ENCODE peak calls at places on chromosomes 1 and 21, in seven cellular contexts. X is A549; H is tibial artery; K is CD8-positive, alpha-beta T cell; L is choroid plexus epithelial cell; W is right lobe of liver; O is OCI-LY7. J is an unnamed sample.

GRCh38 chr1:60903591-60903990 is 178.8 kb upstream of the NFIA start:
- DNase-seq in X (no peak), H (peak; percentile 85), K (no peak), L (no peak), W (no peak), O (no peak), J (no peak)

GRCh38 chr1:189149547-189150375 is 1327.9 kb downstream of the BRINP3 start:
- DNase-seq in X (peak; percentile 7), H (no peak), K (no peak), L (no peak), W (no peak), O (no peak), J (no peak)

GRCh38 chr1:3465091-3465934 is 10.8 kb downstream of the ARHGEF16 start:
- DNase-seq in X (no peak), H (no peak), K (no peak), L (no peak), W (peak; percentile 45), O (no peak), J (peak; percentile 63)

GRCh38 chr1:179969962-179970361 is 15.4 kb downstream of the CEP350 start:
- DNase-seq in X (no peak), H (no peak), K (no peak), L (peak; percentile 67), W (no peak), O (no peak), J (no peak)

GRCh38 chr1:233575450-233575849 is 38.5 kb upstream of the KCNK1 start:
- DNase-seq in X (no peak), H (no peak), K (no peak), L (no peak), W (no peak), O (no peak), J (no peak)

GRCh38 chr1:19512545-19512944 is 27.2 kb upstream of the CAPZB start:
- DNase-seq in X (no peak), H (no peak), K (no peak), L (peak; percentile 87), W (no peak), O (no peak), J (no peak)

GRCh38 chr1:49356594-49356993 is 579.9 kb upstream of the BEND5 start:
- DNase-seq in X (no peak), H (no peak), K (no peak), L (no peak), W (no peak), O (no peak), J (no peak)

GRCh38 chr1:23423415-23424170 is 955 bp downstream of the TCEA3 start:
- DNase-seq in X (no peak), H (no peak), K (no peak), L (no peak), W (peak; percentile 95), O (no peak), J (no peak)

GRCh38 chr1:118986291-118986838 is 1.8 kb downstream of the TBX15 start:
- DNase-seq in X (no peak), H (peak; percentile 67), K (no peak), L (peak; percentile 65), W (no peak), O (no peak), J (no peak)

GRCh38 chr1:44019398-44020044 is 11.7 kb downstream of the SLC6A9 start:
- DNase-seq in X (no peak), H (no peak), K (no peak), L (no peak), W (no peak), O (no peak), J (no peak)

GRCh38 chr1:8137406-8138244 is 111.5 kb upstream of the ERRFI1 start:
- DNase-seq in X (peak; percentile 38), H (peak; percentile 84), K (no peak), L (peak; percentile 98), W (no peak), O (no peak), J (peak; percentile 61)

GRCh38 chr1:3175486-3175885 is 106.5 kb downstream of the PRDM16 start:
- DNase-seq in X (no peak), H (no peak), K (no peak), L (no peak), W (no peak), O (no peak), J (no peak)

GRCh38 chr1:43233631-43234030 is 36.2 kb upstream of the TMEM125 start:
- DNase-seq in X (no peak), H (peak; percentile 38), K (peak; percentile 40), L (no peak), W (no peak), O (no peak), J (no peak)

GRCh38 chr1:6105218-6105679 is 59.6 kb downstream of the KCNAB2 start:
- DNase-seq in X (no peak), H (no peak), K (no peak), L (no peak), W (peak; percentile 24), O (peak; percentile 16), J (no peak)

GRCh38 chr1:44835738-44836675 is 7.0 kb downstream of the PTCH2 start:
- DNase-seq in X (peak; percentile 42), H (peak; percentile 90), K (peak; percentile 89), L (peak; percentile 92), W (peak; percentile 79), O (peak; percentile 77), J (peak; percentile 85)

GRCh38 chr1:172699111-172699510 is 40.2 kb downstream of the FASLG start:
- DNase-seq in X (no peak), H (no peak), K (peak; percentile 77), L (peak; percentile 76), W (no peak), O (no peak), J (peak; percentile 94)

GRCh38 chr1:155978973-155979429 is 654 bp upstream of the ARHGEF2 start:
- DNase-seq in X (no peak), H (no peak), K (no peak), L (no peak), W (no peak), O (no peak), J (no peak)

GRCh38 chr21:17775431-17776126 is 43.6 kb downstream of the C21orf91 start:
- DNase-seq in X (no peak), H (no peak), K (peak; percentile 81), L (no peak), W (no peak), O (peak; percentile 28), J (no peak)

GRCh38 chr21:31908106-31909031 is 35.5 kb downstream of the HUNK start:
- DNase-seq in X (no peak), H (no peak), K (no peak), L (no peak), W (no peak), O (no peak), J (peak; percentile 10)

GRCh38 chr1:116943438-116943837 is 33.7 kb downstream of the PTGFRN start:
- DNase-seq in X (no peak), H (no peak), K (peak; percentile 23), L (no peak), W (no peak), O (no peak), J (peak; percentile 55)

GRCh38 chr21:16418663-16419062 is 688.9 kb downstream of the USP25 start:
- DNase-seq in X (no peak), H (no peak), K (no peak), L (no peak), W (no peak), O (no peak), J (no peak)

GRCh38 chr1:59768752-59769411 is 45.9 kb upstream of the HOOK1 start:
- DNase-seq in X (no peak), H (no peak), K (no peak), L (no peak), W (no peak), O (no peak), J (peak; percentile 91)

GRCh38 chr1:116390195-116390594 is 17.2 kb downstream of the ATP1A1 start:
- DNase-seq in X (no peak), H (no peak), K (no peak), L (no peak), W (no peak), O (no peak), J (no peak)

GRCh38 chr1:147781056-147781471 is 20.7 kb upstream of the GJA5 start:
- DNase-seq in X (no peak), H (no peak), K (no peak), L (no peak), W (no peak), O (no peak), J (peak; percentile 44)

GRCh38 chr1:62906428-62906886 is 122.5 kb downstream of the ATG4C start:
- DNase-seq in X (peak; percentile 2), H (no peak), K (no peak), L (peak; percentile 38), W (no peak), O (peak; percentile 3), J (no peak)

DNA sequence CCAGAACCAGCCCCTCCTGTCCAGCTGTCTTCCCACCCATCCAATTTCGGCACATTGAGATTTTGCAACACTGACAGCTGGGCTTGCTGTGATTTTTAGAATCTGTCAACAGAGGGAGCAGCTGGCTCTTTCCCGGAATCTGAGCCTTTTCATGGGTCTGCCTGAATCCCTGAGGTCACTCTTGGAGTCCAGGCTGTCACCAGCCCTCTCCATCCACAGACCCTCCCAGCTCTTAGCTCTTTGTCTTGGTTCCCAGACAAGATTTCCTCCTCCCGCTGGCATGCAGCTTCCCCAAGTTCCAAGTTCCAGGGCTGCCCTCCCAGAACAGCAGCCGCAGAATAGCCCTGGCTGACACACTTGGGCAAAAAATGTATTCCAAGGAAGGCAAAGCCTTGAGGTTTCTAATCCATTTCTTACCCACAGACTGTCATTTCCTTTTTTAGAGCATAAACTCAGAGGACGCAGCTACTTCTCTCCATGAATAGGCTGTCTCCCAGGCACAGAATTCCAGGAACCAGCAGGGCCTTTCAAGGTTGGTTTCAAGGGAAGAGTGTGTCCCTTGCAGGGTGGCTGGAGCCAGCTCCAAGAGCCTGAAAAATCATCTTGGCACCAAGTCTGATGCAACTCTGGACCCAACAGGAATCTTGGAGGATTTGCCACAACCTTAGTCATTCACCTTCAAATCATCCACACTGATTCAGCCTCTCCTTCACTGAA is 7.1 kb upstream of the TMEM61 start:
- DNase-seq in X (peak; percentile 44), H (peak; percentile 77), K (no peak), L (peak; percentile 38), W (no peak), O (no peak), J (peak; percentile 55)
- H3K4me3 ChIP-seq in X (no peak overlapping the region), H (no peak overlapping the region), K (no peak overlapping the region), L (no peak overlapping the region), W (no peak overlapping the region), O (no peak overlapping the region), J (no peak overlapping the region)

GRCh38 chr1:14937288-14937949 is 216.1 kb upstream of the TMEM51 start:
- DNase-seq in X (no peak), H (no peak), K (no peak), L (no peak), W (no peak), O (no peak), J (no peak)
- H3K4me3 ChIP-seq in X (no peak overlapping the region), H (no peak overlapping the region), K (no peak overlapping the region), L (no peak overlapping the region), W (no peak overlapping the region), O (no peak overlapping the region), J (no peak overlapping the region)

GRCh38 chr1:190477687-190478192 is at the start of gene BRINP3:
- DNase-seq in X (no peak), H (no peak), K (no peak), L (no peak), W (no peak), O (no peak), J (no peak)
- H3K4me3 ChIP-seq in X (peak within 1 kb of the TSS; percentile 50), H (no peak within 1 kb of the TSS), K (no peak within 1 kb of the TSS), L (peak within 1 kb of the TSS; percentile 49), W (no peak within 1 kb of the TSS), O (no peak within 1 kb of the TSS), J (peak within 1 kb of the TSS; percentile 30)

DNA sequence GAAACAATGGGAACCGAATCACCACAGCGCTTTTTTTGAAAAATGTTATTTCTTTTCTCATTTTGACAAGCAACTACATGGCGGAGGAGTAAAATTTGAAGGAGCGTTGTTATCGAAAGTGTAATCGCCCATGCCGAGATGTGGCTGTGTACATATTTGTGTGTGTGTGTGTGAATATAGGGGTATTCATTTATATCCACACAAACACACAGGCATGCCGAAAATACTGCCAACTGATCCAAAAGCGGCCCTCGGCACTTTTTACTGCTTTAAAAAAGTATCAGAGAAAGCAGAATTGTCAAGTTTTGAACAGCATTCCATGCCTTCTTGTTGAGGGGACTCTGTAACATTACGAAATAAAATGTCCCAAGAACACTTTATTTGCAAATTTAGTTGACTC is 1.1 kb downstream of the PBX1 start:
- DNase-seq in X (no peak), H (no peak), K (no peak), L (peak; percentile 38), W (no peak), O (no peak), J (no peak)
- H3K4me3 ChIP-seq in X (peak overlapping the region; percentile 59), H (peak overlapping the region; percentile 89), K (peak overlapping the region; percentile 27), L (peak overlapping the region; percentile 63), W (peak overlapping the region; percentile 52), O (no peak overlapping the region), J (peak overlapping the region; percentile 54)

J was measured in epithelial cell of esophagus.